ENCODE peak calls at places on chromosome 11, in five cellular contexts. H is DND-41; J is Peyer's patch; M is IMR-90; N is CD8-positive, alpha-beta T cell. P is an unnamed sample.
A peak's percentile ranks its signal among the peaks of the same experiment; 100 is the strongest.

GRCh38 chr11:29328961-29329441 is 687.8 kb downstream of the KCNA4 start:
- DNase-seq in H (no peak), J (no peak), M (peak; percentile 95), N (no peak), P (no peak)

GRCh38 chr11:96307748-96308133 is 35.3 kb downstream of the MAML2 start:
- DNase-seq in H (no peak), J (no peak), M (peak; percentile 95), N (no peak), P (no peak)

GRCh38 chr11:35651263-35651662 is 11.3 kb upstream of the TRIM44 start:
- DNase-seq in H (no peak), J (no peak), M (no peak), N (no peak), P (no peak)

GRCh38 chr11:69075421-69076128 is 26.8 kb downstream of the TPCN2 start:
- DNase-seq in H (no peak), J (peak; percentile 80), M (peak; percentile 99), N (no peak), P (no peak)

GRCh38 chr11:77211594-77212251 is 83.7 kb downstream of the MYO7A start:
- DNase-seq in H (no peak), J (no peak), M (no peak), N (no peak), P (no peak)

GRCh38 chr11:86678823-86679222 is 6.4 kb upstream of the ME3 start:
- DNase-seq in H (no peak), J (no peak), M (peak; percentile 80), N (no peak), P (no peak)

GRCh38 chr11:67413266-67413797 is 2.1 kb upstream of the CARNS1 start:
- DNase-seq in H (peak; percentile 52), J (no peak), M (no peak), N (no peak), P (no peak)

GRCh38 chr11:14136561-14136960 is 174.0 kb downstream of the SPON1 start:
- DNase-seq in H (no peak), J (no peak), M (no peak), N (no peak), P (no peak)

GRCh38 chr11:128688031-128688713 is 5.7 kb upstream of the FLI1 start:
- DNase-seq in H (no peak), J (no peak), M (no peak), N (no peak), P (no peak)

GRCh38 chr11:3160252-3161031 is 4.7 kb downstream of the OSBPL5 start:
- DNase-seq in H (no peak), J (peak; percentile 89), M (peak; percentile 92), N (peak; percentile 14), P (no peak)

GRCh38 chr11:75342231-75342918 is 9.1 kb downstream of the ARRB1 start:
- DNase-seq in H (no peak), J (no peak), M (no peak), N (no peak), P (no peak)

GRCh38 chr11:17598700-17599459 is 51.8 kb downstream of the OTOG start:
- DNase-seq in H (peak; percentile 79), J (peak; percentile 84), M (peak; percentile 55), N (peak; percentile 51), P (peak; percentile 32)

GRCh38 chr11:118263694-118264567 is at the start of gene MPZL2:
- DNase-seq in H (no peak), J (peak; percentile 77), M (no peak), N (no peak), P (no peak)

GRCh38 chr11:47550288-47551052 is 2.5 kb downstream of the CELF1 start:
- DNase-seq in H (no peak), J (no peak), M (no peak), N (no peak), P (no peak)

GRCh38 chr11:124716596-124716995 is 23.1 kb upstream of the NRGN start:
- DNase-seq in H (no peak), J (no peak), M (peak; percentile 27), N (no peak), P (no peak)

GRCh38 chr11:67369801-67370284 is 3.6 kb downstream of the CLCF1 start:
- DNase-seq in H (no peak), J (no peak), M (peak; percentile 71), N (no peak), P (no peak)

GRCh38 chr11:57547854-57548377 is 10.5 kb downstream of the SMTNL1 start:
- DNase-seq in H (no peak), J (peak; percentile 60), M (no peak), N (peak; percentile 49), P (no peak)

GRCh38 chr11:73652046-73652730 is 5.8 kb downstream of the PLEKHB1 start:
- DNase-seq in H (no peak), J (peak; percentile 47), M (no peak), N (no peak), P (no peak)

GRCh38 chr11:125227151-125227550 is 62.6 kb downstream of the PKNOX2 start:
- DNase-seq in H (no peak), J (no peak), M (no peak), N (no peak), P (no peak)

GRCh38 chr11:2525166-2525861 is 80.5 kb downstream of the KCNQ1 start:
- DNase-seq in H (no peak), J (peak; percentile 46), M (no peak), N (no peak), P (no peak)

GRCh38 chr11:69801513-69802335 is 17.5 kb downstream of the FGF3 start:
- DNase-seq in H (peak; percentile 54), J (peak; percentile 55), M (no peak), N (no peak), P (no peak)

GRCh38 chr11:73059915-73060314 is 82.2 kb downstream of the FCHSD2 start:
- DNase-seq in H (no peak), J (no peak), M (no peak), N (no peak), P (no peak)

GRCh38 chr11:128956401-128957203 is 13.9 kb upstream of the TP53AIP1 start:
- DNase-seq in H (peak; percentile 42), J (peak; percentile 64), M (peak; percentile 78), N (no peak), P (no peak)

GRCh38 chr11:41102471-41102870 is 357.0 kb downstream of the LRRC4C start:
- DNase-seq in H (no peak), J (no peak), M (no peak), N (no peak), P (no peak)

GRCh38 chr11:47156333-47156732 is 20.3 kb downstream of the ARFGAP2 start:
- DNase-seq in H (no peak), J (no peak), M (peak; percentile 25), N (no peak), P (no peak)

GRCh38 chr11:88335284-88335683 is 2.3 kb downstream of the CTSC start:
- DNase-seq in H (peak; percentile 32), J (no peak), M (no peak), N (no peak), P (no peak)
- H3K4me3 ChIP-seq in H (peak overlapping the region; percentile 81), J (no peak overlapping the region), M (peak overlapping the region; percentile 96), N (peak overlapping the region; percentile 33), P (peak overlapping the region; percentile 89)

DNA sequence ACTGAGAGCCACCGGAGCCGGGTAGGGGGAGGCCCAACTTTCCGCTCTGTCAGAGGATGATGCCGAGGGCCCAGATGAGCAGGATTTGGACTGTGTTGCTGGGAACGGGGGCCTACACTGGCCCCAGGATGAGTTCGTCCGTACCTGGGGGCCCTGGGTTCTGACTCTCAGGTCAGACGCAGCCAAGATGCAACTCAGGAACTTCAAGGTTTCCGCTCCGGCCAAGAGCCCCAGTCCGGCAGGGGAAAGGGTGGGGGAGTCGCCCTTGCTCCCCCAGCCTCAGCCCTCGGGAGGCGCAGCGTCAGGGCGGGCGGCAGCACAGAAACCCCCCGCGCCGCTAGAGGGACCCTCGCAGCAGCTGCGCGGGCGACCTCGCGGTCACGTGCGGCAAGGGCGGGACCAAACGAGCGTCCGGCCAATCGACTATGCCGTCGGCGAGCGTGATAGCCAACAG is 241 bp upstream of the ARL2 start:
- DNase-seq in H (peak; percentile 94), J (peak; percentile 96), M (peak; percentile 87), N (peak; percentile 92), P (peak; percentile 95)
- TF ChIP-seq CTCF in H (peak; percentile 36), J (no peak), M (no peak), N (peak; percentile 58), P (peak; percentile 56)

GRCh38 chr11:79439893-79440450 is 858 bp downstream of the TENM4 start:
- DNase-seq in H (no peak), J (peak; percentile 46), M (no peak), N (no peak), P (peak; percentile 18)
- H3K27me3 ChIP-seq in H (no peaks in the 10 kb centered on the region), J (no peaks in the 10 kb centered on the region), M (no peaks in the 10 kb centered on the region), N (peaks cover 13% of the 10 kb centered on the region), P (peaks cover 8% of the 10 kb centered on the region)

DNA sequence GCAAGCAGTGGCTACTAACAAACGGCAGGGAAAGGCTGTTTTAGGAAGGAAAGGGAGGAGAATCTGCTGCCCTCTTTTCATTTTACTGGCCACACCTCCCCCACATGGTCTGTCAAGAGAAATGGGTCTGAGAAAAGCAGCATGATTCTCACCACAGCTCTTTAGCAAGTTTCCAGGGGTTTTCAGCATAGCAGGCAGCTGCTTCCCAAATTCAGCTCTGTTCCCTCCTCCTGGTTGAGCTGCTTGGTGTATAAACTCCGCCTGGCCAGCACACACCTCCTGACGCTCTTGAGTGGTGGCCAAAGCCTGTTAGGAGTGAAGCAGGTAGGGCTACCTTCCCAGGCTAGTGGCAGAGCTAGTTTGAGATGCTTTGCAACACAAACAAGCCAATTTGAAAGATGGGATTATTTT is 438.5 kb upstream of the CCDC90B start:
- DNase-seq in H (no peak), J (no peak), M (no peak), N (no peak), P (no peak)
- H3K4me3 ChIP-seq in H (no peak overlapping the region), J (no peak overlapping the region), M (no peak overlapping the region), N (no peak overlapping the region), P (no peak overlapping the region)

GRCh38 chr11:95087171-95087570 is 2.5 kb upstream of the ENDOD1 start:
- DNase-seq in H (no peak), J (no peak), M (no peak), N (no peak), P (no peak)

GRCh38 chr11:95085117-95085825 is 4.4 kb upstream of the ENDOD1 start:
- DNase-seq in H (no peak), J (no peak), M (no peak), N (no peak), P (no peak)

GRCh38 chr11:95086116-95086515 is 3.5 kb upstream of the ENDOD1 start:
- DNase-seq in H (no peak), J (no peak), M (no peak), N (no peak), P (no peak)

GRCh38 chr11:95082576-95083001 is 7.1 kb upstream of the ENDOD1 start:
- DNase-seq in H (no peak), J (no peak), M (no peak), N (no peak), P (no peak)

GRCh38 chr11:95084509-95084908 is 5.1 kb upstream of the ENDOD1 start:
- DNase-seq in H (no peak), J (no peak), M (peak; percentile 55), N (no peak), P (no peak)
- TF ChIP-seq CTCF in H (no peak), J (no peak), M (no peak), N (no peak), P (no peak)